ENCODE peak calls at places on chromosomes 11 and 22, in five cellular contexts. E is GM12878, I is IMR-90, U is K562, F is SK-N-SH. Z is an unnamed sample.

GRCh38 chr11:35986958-35987357 is 43.1 kb downstream of the LDLRAD3 start:
- DNase-seq in E (no peak), I (peak), U (no peak), F (no peak), Z (no peak)

GRCh38 chr11:112564228-112564955 is 303.7 kb upstream of the PLET1 start:
- DNase-seq in E (no peak), I (peak), U (no peak), F (no peak), Z (no peak)

GRCh38 chr11:20467458-20468185 is 80.1 kb downstream of the PRMT3 start:
- DNase-seq in E (no peak), I (peak), U (no peak), F (no peak), Z (no peak)

GRCh38 chr11:89327885-89328284 is 150.2 kb downstream of the TYR start:
- DNase-seq in E (no peak), I (no peak), U (no peak), F (no peak), Z (no peak)

GRCh38 chr11:44157019-44157418 is 61.5 kb downstream of the EXT2 start:
- DNase-seq in E (no peak), I (no peak), U (no peak), F (no peak), Z (no peak)

GRCh38 chr11:54979375-54979774 is 272.7 kb downstream of the OR4A5 start:
- DNase-seq in E (no peak), I (no peak), U (no peak), F (no peak), Z (no peak)

GRCh38 chr22:39908737-39909136 is 7.9 kb downstream of the GRAP2 start:
- DNase-seq in E (no peak), I (peak), U (peak), F (no peak), Z (no peak)

GRCh38 chr22:47092896-47093311 is 330.5 kb downstream of the TBC1D22A start:
- DNase-seq in E (no peak), I (peak), U (no peak), F (no peak), Z (no peak)

GRCh38 chr11:120662071-120662611 is 150.6 kb downstream of the GRIK4 start:
- DNase-seq in E (no peak), I (no peak), U (no peak), F (no peak), Z (no peak)

GRCh38 chr22:31122532-31123291 is at the start of gene INPP5J:
- DNase-seq in E (no peak), I (peak), U (peak), F (peak), Z (peak)

GRCh38 chr11:70782401-70782913 is 384.1 kb downstream of the CTTN start:
- DNase-seq in E (no peak), I (no peak), U (no peak), F (no peak), Z (no peak)

GRCh38 chr11:115421338-115422012 is 82.7 kb downstream of the CADM1 start:
- DNase-seq in E (no peak), I (no peak), U (no peak), F (no peak), Z (no peak)

GRCh38 chr11:16613401-16614381 is 124.8 kb upstream of the C11orf58 start:
- DNase-seq in E (no peak), I (peak), U (peak), F (peak), Z (peak)

GRCh38 chr11:2259897-2260451 is 10.4 kb downstream of the ASCL2 start:
- DNase-seq in E (no peak), I (no peak), U (no peak), F (no peak), Z (no peak)

GRCh38 chr11:64118871-64119495 is 46.9 kb downstream of the MACROD1 start:
- DNase-seq in E (no peak), I (no peak), U (no peak), F (no peak), Z (no peak)

GRCh38 chr22:31970490-31971444 is 26.4 kb downstream of the YWHAH start:
- DNase-seq in E (peak), I (peak), U (peak), F (peak), Z (peak)

GRCh38 chr22:49197500-49197899 is 630.2 kb downstream of the BRD1 start:
- DNase-seq in E (no peak), I (no peak), U (no peak), F (no peak), Z (no peak)

GRCh38 chr11:71118671-71119250 is 133.6 kb downstream of the SHANK2 start:
- DNase-seq in E (no peak), I (no peak), U (no peak), F (no peak), Z (no peak)

GRCh38 chr11:27040302-27041115 is at the start of gene BBOX1:
- DNase-seq in E (no peak), I (no peak), U (no peak), F (peak), Z (no peak)

GRCh38 chr22:34000879-34001526 is 80.7 kb upstream of the LARGE1 start:
- DNase-seq in E (no peak), I (no peak), U (no peak), F (no peak), Z (no peak)

GRCh38 chr11:64385953-64386704 is 27.2 kb downstream of the RPS6KA4 start:
- DNase-seq in E (no peak), I (peak), U (no peak), F (no peak), Z (no peak)

GRCh38 chr11:14364322-14364721 is 5.3 kb upstream of the RRAS2 start:
- DNase-seq in E (no peak), I (peak), U (no peak), F (no peak), Z (no peak)

GRCh38 chr11:122140535-122140934 is 24.5 kb upstream of the BLID start:
- DNase-seq in E (no peak), I (peak), U (no peak), F (no peak), Z (no peak)

GRCh38 chr11:92159931-92160330 is 64.7 kb upstream of the FAT3 start:
- DNase-seq in E (no peak), I (no peak), U (no peak), F (no peak), Z (no peak)

GRCh38 chr22:36226189-36226588 is 13.1 kb downstream of the APOL2 start:
- DNase-seq in E (no peak), I (no peak), U (no peak), F (no peak), Z (no peak)

GRCh38 chr11:61080986-61081590 is 21.2 kb upstream of the CD5 start:
- DNase-seq in E (no peak), I (no peak), U (no peak), F (no peak), Z (no peak)

GRCh38 chr11:3837793-3838192 is 3.0 kb downstream of the RHOG start:
- DNase-seq in E (no peak), I (no peak), U (peak), F (no peak), Z (no peak)

GRCh38 chr11:124873980-124874379 is 8.7 kb downstream of the ROBO3 start:
- DNase-seq in E (no peak), I (no peak), U (no peak), F (no peak), Z (no peak)

GRCh38 chr22:49090061-49090852 is 737.4 kb downstream of the BRD1 start:
- DNase-seq in E (no peak), I (no peak), U (no peak), F (no peak), Z (no peak)

GRCh38 chr22:29268511-29269229 is 602 bp downstream of the EWSR1 start:
- DNase-seq in E (no peak), I (peak), U (peak), F (peak), Z (peak)

GRCh38 chr11:117328414-117329010 is 858 bp downstream of the CEP164 start:
- DNase-seq in E (no peak), I (peak), U (peak), F (peak), Z (no peak)

GRCh38 chr11:56932572-56933235 is 56.0 kb upstream of the OR5AK2 start:
- DNase-seq in E (no peak), I (peak), U (no peak), F (no peak), Z (peak)

GRCh38 chr11:121967131-121967689 is 148.8 kb downstream of the BLID start:
- DNase-seq in E (no peak), I (no peak), U (no peak), F (no peak), Z (no peak)

GRCh38 chr11:57255618-57256017 is 18.6 kb upstream of the APLNR start:
- DNase-seq in E (no peak), I (peak), U (no peak), F (no peak), Z (no peak)

DNA sequence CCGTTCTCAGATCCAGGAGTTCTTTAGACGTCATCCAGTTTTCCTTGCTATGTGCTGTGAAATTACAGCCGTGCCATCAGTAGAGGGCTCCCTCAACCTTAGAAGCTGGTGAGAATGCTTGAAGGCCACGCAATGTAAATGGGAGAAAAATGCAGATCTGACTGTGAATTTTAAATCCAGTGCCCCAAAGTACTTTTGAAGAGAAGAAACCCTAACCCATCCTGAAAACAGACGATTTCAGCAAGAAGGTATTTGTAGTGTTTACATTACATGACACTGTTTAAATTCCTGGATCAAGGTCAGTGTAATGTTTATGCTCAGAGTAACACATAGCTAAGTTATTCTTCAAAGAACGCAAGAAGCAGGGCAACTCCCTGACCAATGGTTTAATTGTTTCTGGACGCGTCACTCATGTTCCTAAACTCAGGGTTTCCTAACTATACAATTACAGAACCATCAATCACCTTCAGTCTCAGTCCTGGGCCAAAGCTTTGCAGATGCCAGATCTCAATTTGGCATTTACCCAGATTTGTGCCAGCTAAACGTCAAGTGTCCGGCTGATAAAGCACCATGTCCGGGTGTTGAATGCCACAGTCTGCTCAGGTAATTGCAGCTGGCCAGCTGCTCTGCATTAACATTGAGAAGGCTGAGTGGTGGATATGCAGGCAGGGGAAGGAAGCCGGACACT is 38.2 kb downstream of the ADAMTS8 start:
- DNase-seq in E (no peak), I (peak), U (no peak), F (no peak), Z (peak)
- TF ChIP-seq RCOR1 in E (no peak), I (peak), U (no peak), F (no peak), Z (no peak)

DNA sequence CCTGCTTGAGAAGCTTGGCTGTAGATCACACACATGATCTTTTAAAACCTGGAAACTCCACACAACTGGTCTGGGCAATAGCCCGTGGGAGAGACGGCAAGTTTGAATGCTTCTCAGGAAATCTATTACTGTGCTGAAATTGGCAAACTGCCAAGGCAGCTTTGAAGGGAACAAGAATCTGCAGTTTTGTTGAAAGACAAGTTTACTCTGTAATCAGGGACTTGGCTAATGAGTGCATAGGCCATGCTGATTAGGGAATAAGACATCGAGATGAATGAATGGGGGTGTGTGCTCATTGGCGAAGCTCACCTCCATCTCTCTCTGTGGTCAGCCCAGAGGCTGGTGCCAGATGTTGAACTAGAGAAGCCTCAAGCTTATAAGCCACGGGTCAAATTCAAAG is 218.8 kb downstream of the HIPK3 start:
- DNase-seq in E (no peak), I (peak), U (no peak), F (peak), Z (no peak)
- TF ChIP-seq RCOR1 in E (no peak), I (no peak), U (no peak), F (no peak), Z (no peak)

DNA sequence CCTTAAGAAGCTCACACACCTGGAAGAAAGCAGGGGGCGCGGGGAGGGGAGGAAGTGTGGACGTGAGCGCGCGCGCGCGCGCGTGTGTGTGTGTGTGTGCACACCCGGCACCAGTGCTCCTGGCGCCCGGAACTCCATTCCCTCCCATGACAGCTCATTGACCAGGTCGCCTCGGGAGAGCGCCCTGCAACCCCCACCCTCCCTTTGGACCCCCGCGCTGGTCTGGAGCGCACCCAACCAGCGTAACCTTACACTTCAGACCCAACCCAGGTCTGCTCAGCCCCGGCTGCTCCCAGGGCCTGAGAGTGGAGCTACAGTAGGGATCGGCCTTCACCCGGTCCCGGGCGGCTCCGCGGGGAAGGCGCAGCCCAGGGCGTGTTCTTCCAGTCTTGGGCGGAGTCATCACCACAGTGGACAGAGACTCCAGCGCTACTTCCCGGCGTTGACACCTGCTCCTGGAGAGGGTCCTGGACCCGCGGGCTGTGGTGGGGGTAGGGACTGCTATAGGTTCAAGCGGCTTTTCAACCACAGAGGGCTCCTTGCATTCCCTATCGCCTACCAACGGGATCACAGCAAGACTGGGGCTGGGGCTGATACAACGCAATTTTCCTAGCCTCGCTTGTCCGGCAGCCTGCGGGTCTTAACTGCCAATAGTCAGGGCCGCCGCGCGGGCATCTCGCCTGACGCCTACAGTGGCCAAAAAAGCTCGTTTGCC is 1.4 kb downstream of the GALNT18 start:
- DNase-seq in E (no peak), I (peak), U (no peak), F (peak), Z (peak)
- TF ChIP-seq RCOR1 in E (no peak), I (no peak), U (no peak), F (no peak), Z (no peak)

DNA sequence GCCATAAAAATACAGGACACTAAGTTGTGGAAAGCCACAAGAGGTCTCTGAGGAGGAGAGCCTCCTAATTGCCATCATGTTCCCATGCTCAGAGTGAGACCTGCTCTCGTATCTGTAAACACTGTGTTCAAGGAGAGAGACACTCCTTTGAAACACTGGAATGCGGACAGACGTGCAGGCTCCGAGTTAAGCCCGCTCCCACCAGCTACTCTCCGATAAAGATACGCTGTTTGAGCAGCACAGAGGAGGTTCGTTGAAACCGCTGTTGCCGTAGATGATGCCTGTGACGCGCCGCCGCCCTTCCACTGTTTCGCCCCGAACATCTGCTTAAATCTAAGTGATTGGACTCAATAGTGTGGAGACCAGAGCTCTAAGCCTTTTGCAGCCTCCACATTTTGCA is 25.1 kb downstream of the NUP50 start:
- DNase-seq in E (no peak), I (no peak), U (no peak), F (no peak), Z (no peak)
- TF ChIP-seq RCOR1 in E (no peak), I (no peak), U (no peak), F (no peak), Z (no peak)

GRCh38 chr11:77879218-77879617 is 58.3 kb downstream of the AAMDC start:
- DNase-seq in E (peak), I (peak), U (no peak), F (no peak), Z (no peak)

GRCh38 chr11:77883775-77884174 is 62.8 kb downstream of the AAMDC start:
- DNase-seq in E (no peak), I (peak), U (no peak), F (no peak), Z (no peak)

GRCh38 chr11:77884829-77885190 is 63.9 kb downstream of the AAMDC start:
- DNase-seq in E (no peak), I (no peak), U (no peak), F (no peak), Z (no peak)

GRCh38 chr11:77884186-77884828 is 63.4 kb downstream of the AAMDC start:
- DNase-seq in E (no peak), I (peak), U (no peak), F (no peak), Z (no peak)

DNA sequence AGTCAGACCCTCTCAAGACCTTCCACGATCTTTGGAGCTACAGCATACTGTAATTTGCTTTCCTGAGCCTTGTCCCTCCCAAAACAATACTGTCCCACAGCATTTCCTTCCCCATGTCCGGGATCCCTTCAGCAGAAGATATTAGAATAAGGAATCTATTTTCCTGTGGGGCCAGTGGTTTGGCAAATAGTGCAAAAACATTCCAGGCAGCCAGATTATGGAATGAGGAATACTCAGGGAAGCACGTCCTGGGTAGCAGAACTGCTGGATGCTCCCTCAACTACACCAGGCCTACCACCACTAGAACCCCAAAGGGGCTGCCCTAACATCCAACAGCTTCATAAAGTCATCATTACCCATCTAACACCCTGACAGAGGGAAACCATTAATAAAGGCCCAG is 61.5 kb downstream of the AAMDC start:
- DNase-seq in E (no peak), I (no peak), U (no peak), F (no peak), Z (no peak)
- TF ChIP-seq RCOR1 in E (no peak), I (no peak), U (no peak), F (no peak), Z (no peak)

GRCh38 chr11:111417011-111417765 is 38.1 kb upstream of the POU2AF1 start:
- DNase-seq in E (peak), I (peak), U (no peak), F (no peak), Z (no peak)
- TF ChIP-seq RCOR1 in E (peak), I (no peak), U (no peak), F (no peak), Z (no peak)

GRCh38 chr11:130178992-130179391 is 19.4 kb downstream of the ST14 start:
- DNase-seq in E (no peak), I (no peak), U (no peak), F (no peak), Z (no peak)

GRCh38 chr11:130177782-130178181 is 18.2 kb downstream of the ST14 start:
- DNase-seq in E (no peak), I (no peak), U (no peak), F (no peak), Z (no peak)

GRCh38 chr11:130179396-130180306 is 20.1 kb downstream of the ST14 start:
- DNase-seq in E (no peak), I (no peak), U (no peak), F (no peak), Z (no peak)

GRCh38 chr11:130180491-130180890 is 20.9 kb downstream of the ST14 start:
- DNase-seq in E (no peak), I (peak), U (no peak), F (no peak), Z (no peak)

GRCh38 chr11:130178441-130178971 is 18.9 kb downstream of the ST14 start:
- DNase-seq in E (no peak), I (peak), U (no peak), F (no peak), Z (no peak)
- TF ChIP-seq RCOR1 in E (no peak), I (no peak), U (no peak), F (no peak), Z (no peak)

GRCh38 chr22:25495286-25495685 is 69.2 kb upstream of the GRK3 start:
- DNase-seq in E (no peak), I (peak), U (no peak), F (no peak), Z (no peak)
- TF ChIP-seq RCOR1 in E (no peak), I (no peak), U (no peak), F (no peak), Z (no peak)

Z was measured in A549.